ENCODE peak calls at places on chromosome 12, in five cellular contexts. Y is body of pancreas, D is ovary, M is A549, X is adrenal gland. W is an unnamed sample. For H3K4me1, the result is how much of the 10 kb centered on the place peaks cover.

GRCh38 chr12:94670075-94670474 is 19.7 kb upstream of the TMCC3 start:
- DNase-seq in D (no peak), M (no peak), Y (no peak), X (no peak), W (no peak)

GRCh38 chr12:67650528-67651379 is 2.2 kb downstream of the DYRK2 start:
- DNase-seq in M (peak), Y (peak), X (no peak), D (no peak), W (no peak)

GRCh38 chr12:101570022-101570421 is 24.7 kb upstream of the MYBPC1 start:
- DNase-seq in X (no peak), D (no peak), M (no peak), Y (peak), W (no peak)

GRCh38 chr12:67590122-67590795 is 58.3 kb upstream of the DYRK2 start:
- DNase-seq in X (no peak), D (no peak), M (no peak), Y (no peak), W (peak)

GRCh38 chr12:132428872-132429121 is 61.2 kb upstream of the FBRSL1 start:
- DNase-seq in Y (no peak), D (no peak), X (no peak), M (no peak), W (no peak)

GRCh38 chr12:22100952-22101748 is 55.1 kb downstream of the CMAS start:
- DNase-seq in Y (peak), X (peak), M (no peak), D (no peak), W (no peak)

GRCh38 chr12:112924986-112925385 is 13.3 kb upstream of the OAS3 start:
- DNase-seq in D (no peak), Y (no peak), M (no peak), X (no peak), W (no peak)

GRCh38 chr12:55636116-55636655 is 506 bp upstream of the OR10P1 start:
- DNase-seq in M (no peak), D (no peak), Y (no peak), X (no peak), W (no peak)

GRCh38 chr12:82425241-82425640 is 66.9 kb downstream of the METTL25 start:
- DNase-seq in X (no peak), M (no peak), Y (no peak), D (no peak), W (no peak)

GRCh38 chr12:104056419-104056972 is 6.5 kb upstream of the GLT8D2 start:
- DNase-seq in D (no peak), X (no peak), M (no peak), Y (no peak), W (no peak)

GRCh38 chr12:100503228-100503628 is 29.6 kb downstream of the NR1H4 start:
- DNase-seq in Y (no peak), D (no peak), X (no peak), M (no peak), W (no peak)

GRCh38 chr12:15978431-15978950 is 67.4 kb downstream of the DERA start:
- DNase-seq in M (no peak), Y (no peak), D (no peak), X (no peak), W (no peak)

GRCh38 chr12:76029982-76030377 is 1.6 kb downstream of the PHLDA1 start:
- DNase-seq in D (no peak), X (peak), M (no peak), Y (peak), W (no peak)

GRCh38 chr12:27105746-27106536 is 23.6 kb upstream of the C12orf71 start:
- DNase-seq in Y (no peak), D (no peak), X (no peak), M (no peak), W (no peak)

GRCh38 chr12:47885012-47885501 is 19.7 kb downstream of the VDR start:
- DNase-seq in X (no peak), M (no peak), D (no peak), Y (no peak), W (no peak)

GRCh38 chr12:45077259-45077658 is 26.4 kb upstream of the DBX2 start:
- DNase-seq in X (no peak), Y (no peak), M (no peak), D (no peak), W (no peak)

GRCh38 chr12:96989916-96990315 is 82.9 kb downstream of the NEDD1 start:
- DNase-seq in M (no peak), D (no peak), X (no peak), Y (peak), W (no peak)

GRCh38 chr12:108691154-108691994 is 39.9 kb downstream of the CORO1C start:
- DNase-seq in X (peak), Y (peak), M (peak), D (peak), W (peak)
- TF ChIP-seq POLR2A in X (peak), Y (no peak), M (peak), D (no peak), W (peak)

GRCh38 chr12:54129028-54129903 is 59.5 kb downstream of the SMUG1 start:
- DNase-seq in D (no peak), M (no peak), X (no peak), Y (no peak), W (no peak)
- H3K4me1 ChIP-seq in D (under half), M (under half), X (under half), Y (under half), W (under half)

GRCh38 chr12:120095356-120096135 is 21.0 kb downstream of the RAB35 start:
- DNase-seq in X (no peak), D (no peak), Y (no peak), M (no peak), W (no peak)

GRCh38 chr12:120092531-120093335 is 23.8 kb downstream of the RAB35 start:
- DNase-seq in X (no peak), M (no peak), Y (no peak), D (no peak), W (no peak)

GRCh38 chr12:120094485-120094884 is 22.1 kb downstream of the RAB35 start:
- DNase-seq in X (no peak), Y (no peak), M (no peak), D (no peak), W (no peak)

GRCh38 chr12:120093336-120093591 is 23.3 kb downstream of the RAB35 start:
- DNase-seq in D (no peak), X (no peak), M (no peak), Y (no peak), W (no peak)

DNA sequence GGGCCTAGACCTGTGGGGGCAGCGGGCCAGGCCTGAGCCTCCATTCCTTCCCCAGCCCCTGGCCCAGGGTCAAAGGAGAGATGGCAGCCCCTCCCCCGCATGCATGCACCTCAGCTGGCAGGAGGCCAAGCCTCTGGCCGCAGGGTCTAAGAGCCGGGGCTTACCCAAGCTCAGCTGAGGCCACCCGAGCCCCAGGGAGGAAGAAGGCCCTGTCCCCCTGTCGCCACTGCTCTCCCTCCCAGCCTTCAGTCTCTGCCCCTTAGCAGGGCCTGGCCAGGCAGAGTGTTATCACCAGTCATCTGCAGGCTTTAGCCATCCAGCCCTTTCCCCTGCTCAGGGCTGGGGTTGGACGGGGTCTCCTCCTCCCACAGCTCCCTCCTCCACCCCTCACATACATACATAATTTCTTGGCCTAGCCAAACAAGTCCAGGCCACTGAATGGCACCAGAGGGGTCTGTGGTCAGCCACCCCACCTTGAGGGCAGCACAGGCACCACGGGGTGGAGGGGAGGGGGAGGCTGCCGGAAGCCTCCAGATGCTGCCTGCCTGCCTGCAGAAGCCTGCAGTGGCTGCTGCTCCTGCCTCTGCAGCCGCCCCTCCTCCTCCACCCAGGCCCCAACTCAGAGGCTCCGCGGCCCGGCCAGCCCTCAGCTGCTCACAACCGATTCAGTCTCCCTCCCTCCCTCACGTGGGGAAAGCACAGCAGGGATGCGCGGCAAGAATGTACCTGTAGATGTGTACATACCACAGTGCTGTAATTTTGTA is 22.8 kb downstream of the RAB35 start:
- DNase-seq in Y (peak), X (no peak), D (no peak), M (no peak), W (no peak)
- TF ChIP-seq POLR2A in Y (no peak), X (no peak), D (no peak), M (no peak), W (no peak)

GRCh38 chr12:110557300-110557699 is 25.8 kb downstream of the PPTC7 start:
- DNase-seq in X (no peak), M (no peak), Y (no peak), D (no peak), W (no peak)

GRCh38 chr12:110556705-110557104 is 26.4 kb downstream of the PPTC7 start:
- DNase-seq in Y (no peak), X (no peak), M (no peak), D (no peak), W (no peak)

GRCh38 chr12:110561471-110562201 is 21.5 kb downstream of the PPTC7 start:
- DNase-seq in D (no peak), X (no peak), Y (no peak), M (no peak), W (no peak)

GRCh38 chr12:110563702-110564470 is 19.2 kb downstream of the PPTC7 start:
- DNase-seq in Y (no peak), X (peak), D (no peak), M (no peak), W (no peak)

GRCh38 chr12:110560048-110560447 is 23.1 kb downstream of the PPTC7 start:
- DNase-seq in X (no peak), D (no peak), Y (no peak), M (no peak), W (no peak)
- H3K4me1 ChIP-seq in X (half or more), D (under half), Y (under half), M (half or more), W (half or more)

GRCh38 chr12:49161092-49161795 is 27.6 kb downstream of the TUBA1A start:
- DNase-seq in M (no peak), D (no peak), X (no peak), Y (no peak), W (no peak)
- TF ChIP-seq POLR2A in M (no peak), D (no peak), X (no peak), Y (no peak), W (no peak)

GRCh38 chr12:80849367-80849766 is 88.4 kb downstream of the LIN7A start:
- DNase-seq in D (no peak), M (no peak), Y (no peak), X (no peak), W (no peak)
- H3K4me1 ChIP-seq in D (under half), M (under half), Y (under half), X (under half), W (under half)

GRCh38 chr12:575948-576612 is 87.2 kb downstream of the NINJ2 start:
- DNase-seq in M (peak), X (peak), Y (peak), D (peak), W (no peak)
- TF ChIP-seq POLR2A in M (peak), X (no peak), Y (peak), D (no peak), W (no peak)

GRCh38 chr12:122099280-122099749 is 20.8 kb downstream of the MLXIP start:
- DNase-seq in X (no peak), M (no peak), Y (peak), D (no peak), W (no peak)
- H3K4me1 ChIP-seq in X (half or more), M (half or more), Y (half or more), D (under half), W (half or more)

GRCh38 chr12:11877869-11878780 is 192.6 kb upstream of the BCL2L14 start:
- DNase-seq in X (peak), D (peak), Y (peak), M (peak), W (no peak)
- TF ChIP-seq POLR2A in X (no peak), D (no peak), Y (no peak), M (no peak), W (no peak)